ENCODE peak calls at places on chromosomes 13 and 19, in ten cellular contexts. V is WERI-Rb-1, H is neural progenitor cell, T is retinal pigment epithelial cell, Y is thyroid gland, X is pancreas, J is heart right ventricle, U is astrocyte, B is H1, Z is dorsolateral prefrontal cortex. K is an unnamed sample.

GRCh38 chr13:100269837-100270236 is 180.9 kb downstream of the PCCA start:
- DNase-seq in T (peak), Y (peak), H (no peak), B (no peak), U (peak), X (peak), V (no peak), Z (peak), J (peak), K (peak)

GRCh38 chr13:37216340-37216739 is 110.9 kb upstream of the CSNK1A1L start:
- DNase-seq in X (no peak), J (no peak), V (no peak), Y (no peak), U (no peak), B (no peak), Z (no peak), H (no peak), T (no peak), K (no peak)

GRCh38 chr19:38693380-38694223 is 46.2 kb downstream of the ACTN4 start:
- DNase-seq in B (no peak), Z (no peak), J (peak), V (no peak), Y (no peak), T (peak), X (no peak), H (peak), U (peak), K (no peak)

GRCh38 chr13:77379508-77379907 is 52.6 kb upstream of the MYCBP2 start:
- DNase-seq in B (no peak), H (no peak), Y (no peak), Z (no peak), T (no peak), J (no peak), X (no peak), V (no peak), U (no peak), K (no peak)

GRCh38 chr13:74204606-74205312 is 70.6 kb upstream of the KLF12 start:
- DNase-seq in Y (no peak), B (no peak), T (no peak), H (no peak), U (peak), V (no peak), Z (no peak), J (no peak), X (no peak), K (no peak)

GRCh38 chr19:1406496-1406817 is 929 bp upstream of the DAZAP1 start:
- DNase-seq in T (no peak), J (no peak), Y (peak), U (no peak), H (no peak), X (peak), Z (no peak), B (no peak), V (no peak), K (no peak)

GRCh38 chr19:58356236-58356970 is 3.1 kb upstream of the A1BG start:
- DNase-seq in X (no peak), H (no peak), J (no peak), V (no peak), B (no peak), Y (no peak), Z (no peak), T (no peak), U (no peak), K (no peak)

GRCh38 chr13:111121421-111121820 is 6.3 kb downstream of the ARHGEF7 start:
- DNase-seq in X (no peak), V (no peak), J (no peak), U (no peak), B (peak), Y (no peak), T (no peak), Z (peak), H (no peak), K (no peak)

GRCh38 chr13:75724742-75725504 is 88.8 kb downstream of the LMO7 start:
- DNase-seq in X (no peak), V (no peak), J (no peak), U (no peak), H (no peak), Z (no peak), T (no peak), B (no peak), Y (no peak), K (no peak)

GRCh38 chr19:14441041-14441938 is 8.2 kb downstream of the PKN1 start:
- DNase-seq in Z (no peak), H (no peak), T (no peak), Y (no peak), B (no peak), J (no peak), U (no peak), X (no peak), V (no peak), K (no peak)
- H3K4me3 ChIP-seq in Z (no peak), H (no peak), T (no peak), Y (no peak), B (no peak), J (no peak), U (no peak), X (no peak), V (no peak), K (no peak)

DNA sequence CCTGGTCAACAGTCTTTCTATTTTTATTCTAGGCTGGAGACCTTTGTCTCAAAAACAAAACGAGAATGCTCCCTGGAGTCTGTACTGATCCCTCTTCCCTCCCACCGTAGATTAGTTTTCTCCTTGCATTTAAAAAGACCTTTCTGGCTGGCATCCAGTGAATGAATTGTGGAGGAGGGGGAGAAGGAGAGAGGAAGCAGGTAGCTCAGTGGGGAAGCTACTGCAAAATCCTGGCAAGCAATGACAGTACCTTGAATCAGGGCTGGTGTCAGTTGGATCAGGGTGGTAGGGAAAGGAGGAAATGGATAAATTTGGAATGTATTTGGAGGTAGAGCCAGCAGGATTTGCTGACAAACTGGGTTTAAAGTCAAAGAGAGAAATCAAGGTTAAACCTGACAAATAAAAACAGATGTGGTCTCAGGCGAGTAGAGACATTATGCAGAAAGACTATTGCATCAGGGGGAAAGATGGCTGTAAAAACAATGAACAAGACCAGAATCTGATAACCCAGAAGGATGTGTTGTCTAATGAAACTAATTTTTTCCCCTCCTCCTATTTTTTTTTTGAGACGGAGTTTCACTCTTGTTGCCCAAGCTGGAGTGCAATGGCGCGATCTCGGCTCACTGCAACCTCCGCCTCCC is 3.5 kb upstream of the CYP2S1 start:
- DNase-seq in U (no peak), B (no peak), V (no peak), H (peak), J (no peak), X (no peak), T (no peak), Y (no peak), Z (no peak), K (no peak)
- TF ChIP-seq CTCF in U (no peak), B (no peak), V (no peak), H (no peak), J (no peak), X (no peak), T (no peak), Y (no peak), Z (no peak), K (no peak)

GRCh38 chr19:7921302-7921954 is 1.3 kb downstream of the SNAPC2 start:
- DNase-seq in X (peak), B (no peak), T (no peak), Y (no peak), Z (no peak), U (no peak), J (no peak), H (no peak), V (no peak), K (no peak)

GRCh38 chr19:7922841-7923205 is 2.7 kb downstream of the SNAPC2 start:
- DNase-seq in X (peak), Y (no peak), J (no peak), B (no peak), H (no peak), T (no peak), V (no peak), Z (no peak), U (no peak), K (no peak)

GRCh38 chr19:7920520-7921301 is 573 bp downstream of the SNAPC2 start:
- DNase-seq in J (peak), T (peak), V (peak), Y (peak), U (peak), B (peak), X (peak), H (peak), Z (peak), K (peak)

GRCh38 chr19:7923295-7924191 is 2.4 kb downstream of the CTXN1 start:
- DNase-seq in Z (no peak), J (no peak), V (no peak), H (no peak), X (peak), Y (no peak), U (no peak), T (no peak), B (no peak), K (no peak)

GRCh38 chr19:7921955-7922840 is 2.1 kb downstream of the SNAPC2 start:
- DNase-seq in U (no peak), T (no peak), X (peak), V (no peak), Z (no peak), Y (no peak), J (no peak), H (no peak), B (no peak), K (no peak)
- H3K4me3 ChIP-seq in U (no peak), T (no peak), X (no peak), V (no peak), Z (peak), Y (no peak), J (peak), H (no peak), B (no peak), K (peak)

DNA sequence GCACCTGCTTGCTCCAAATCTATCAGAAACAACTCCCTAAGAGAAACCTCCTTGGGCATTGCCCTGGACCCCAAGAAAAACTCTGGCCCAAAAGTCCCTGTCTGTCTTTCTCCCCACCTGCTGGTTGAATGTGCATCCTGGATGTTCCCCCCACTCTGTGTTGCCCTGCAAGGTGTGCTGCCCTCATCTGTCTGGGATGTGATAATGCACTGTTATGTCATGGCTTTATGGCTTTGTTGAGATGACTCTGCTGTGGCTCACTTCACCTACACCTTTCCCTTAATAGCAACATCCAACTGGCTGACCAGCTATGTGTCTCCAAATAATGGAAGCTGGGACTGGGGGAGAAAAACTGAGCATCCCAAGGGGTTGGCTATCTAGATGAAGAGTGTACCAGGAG is 2.6 kb downstream of the ZNF20 start:
- DNase-seq in U (no peak), H (no peak), X (no peak), V (peak), Y (no peak), B (no peak), Z (no peak), T (no peak), J (no peak), K (no peak)
- TF ChIP-seq CTCF in U (no peak), H (no peak), X (no peak), V (peak), Y (peak), B (peak), Z (no peak), T (peak), J (peak), K (no peak)

GRCh38 chr19:2608602-2608922 is 93.9 kb downstream of the GNG7 start:
- DNase-seq in V (no peak), B (no peak), J (no peak), X (no peak), U (no peak), T (no peak), Z (no peak), H (no peak), Y (no peak), K (no peak)

GRCh38 chr19:2611483-2612464 is 90.7 kb downstream of the GNG7 start:
- DNase-seq in Y (no peak), Z (no peak), U (no peak), B (no peak), V (no peak), H (no peak), X (peak), J (no peak), T (no peak), K (no peak)

GRCh38 chr19:2612619-2613249 is 89.8 kb downstream of the GNG7 start:
- DNase-seq in Y (no peak), T (no peak), B (no peak), U (no peak), V (no peak), H (no peak), X (peak), Z (no peak), J (no peak), K (no peak)

GRCh38 chr19:2609389-2610116 is 92.9 kb downstream of the GNG7 start:
- DNase-seq in J (no peak), T (no peak), V (no peak), B (no peak), X (peak), U (no peak), H (no peak), Y (no peak), Z (no peak), K (no peak)

GRCh38 chr19:2610637-2611482 is 91.6 kb downstream of the GNG7 start:
- DNase-seq in U (peak), B (peak), T (peak), V (peak), Y (peak), J (peak), Z (peak), X (peak), H (peak), K (peak)
- H3K4me3 ChIP-seq in U (no peak), B (peak), T (peak), V (peak), Y (no peak), J (peak), Z (peak), X (no peak), H (peak), K (peak)

DNA sequence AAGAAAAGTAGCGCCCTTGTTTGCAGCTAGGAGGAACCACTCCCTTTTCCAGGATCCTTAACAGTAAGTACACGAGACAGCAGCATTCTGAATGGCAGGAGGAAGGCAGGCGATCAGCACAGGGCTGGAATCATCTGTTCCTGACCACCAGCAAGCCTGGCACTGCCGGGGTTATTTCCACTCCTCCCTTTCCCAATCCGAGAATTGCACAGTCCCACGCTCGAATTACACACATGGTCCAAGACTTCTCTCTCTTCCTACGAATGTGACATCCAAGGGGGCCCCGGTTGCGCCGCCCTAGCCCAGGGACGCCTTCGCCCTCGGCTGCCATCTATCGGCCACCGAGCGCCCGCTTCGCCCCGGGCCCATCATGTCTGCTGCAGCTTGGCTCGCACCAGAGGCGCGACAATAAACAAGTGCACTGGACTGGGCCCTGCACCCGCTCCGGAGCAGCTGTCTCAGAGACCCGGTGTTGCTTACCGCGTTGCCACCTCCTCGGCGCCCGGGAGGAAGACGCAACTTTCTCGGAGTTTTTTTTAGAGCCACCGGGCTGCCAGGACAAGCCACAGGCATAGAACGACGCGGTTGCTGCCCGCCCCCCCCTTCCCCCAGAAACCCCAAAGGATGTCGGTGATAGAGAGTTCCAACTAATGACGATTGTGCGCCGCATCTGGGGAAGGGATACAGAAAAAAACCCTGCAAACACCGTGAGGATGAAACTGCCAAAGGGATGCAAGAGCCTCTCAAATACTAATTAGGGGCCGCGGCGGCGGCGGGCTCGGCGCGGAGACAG is at the start of gene SLITRK5:
- DNase-seq in U (peak), Z (peak), Y (peak), V (peak), B (peak), T (no peak), H (peak), X (peak), J (peak), K (no peak)
- TF ChIP-seq CTCF in U (peak), Z (peak), Y (peak), V (peak), B (peak), T (peak), H (peak), X (peak), J (peak), K (peak)

GRCh38 chr13:27709779-27710178 is 82.5 kb upstream of the GSX1 start:
- DNase-seq in J (no peak), H (no peak), V (no peak), Y (no peak), T (no peak), U (no peak), Z (no peak), B (no peak), X (no peak), K (no peak)

GRCh38 chr13:27713767-27714166 is 78.5 kb upstream of the GSX1 start:
- DNase-seq in J (no peak), V (no peak), X (no peak), Z (no peak), B (no peak), H (no peak), Y (no peak), T (no peak), U (no peak), K (no peak)

GRCh38 chr13:27708325-27708724 is 84.0 kb upstream of the GSX1 start:
- DNase-seq in V (no peak), J (peak), T (no peak), H (no peak), U (no peak), Y (no peak), B (no peak), X (no peak), Z (no peak), K (no peak)

DNA sequence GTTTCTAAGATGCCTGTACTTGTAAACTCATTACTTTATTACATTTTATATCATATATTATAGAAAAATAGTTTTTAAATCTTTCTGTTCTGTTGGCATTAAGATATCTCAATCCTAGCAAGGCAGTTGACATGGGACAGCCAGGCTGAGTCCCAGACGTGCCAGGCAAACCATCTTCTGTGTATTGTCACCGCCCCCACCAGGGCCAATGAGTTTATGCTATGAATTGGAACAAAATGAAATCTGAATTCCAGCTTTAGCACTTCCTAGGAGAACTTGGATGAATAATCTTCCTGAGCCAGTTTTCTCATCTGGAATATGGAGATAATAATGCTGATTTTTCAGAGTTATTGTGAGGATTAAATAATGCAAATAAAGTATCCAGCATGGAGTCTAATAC is 79.9 kb upstream of the GSX1 start:
- DNase-seq in J (peak), U (no peak), Z (no peak), B (no peak), T (no peak), X (peak), V (peak), H (no peak), Y (peak), K (no peak)
- H3K4me3 ChIP-seq in J (no peak), U (no peak), Z (no peak), B (no peak), T (no peak), X (no peak), V (no peak), H (no peak), Y (no peak), K (no peak)

K was measured in LNCaP clone FGC.